ENCODE peak calls at places on chromosomes 12 and 14, in four cellular contexts. X, J, B and G are unnamed samples. For H3K4me1, the result is how much of the 10 kb centered on the place peaks cover.

GRCh38 chr14:89280612-89281011 is 136.4 kb downstream of the FOXN3 start:
- DNase-seq in X (no peak), J (no peak), B (no peak), G (no peak)

GRCh38 chr12:69161835-69162234 is 77.5 kb upstream of the CPSF6 start:
- DNase-seq in X (no peak), J (no peak), B (peak), G (no peak)

GRCh38 chr12:59084758-59085383 is 164.6 kb upstream of the LRIG3 start:
- DNase-seq in X (no peak), J (no peak), B (peak), G (no peak)

GRCh38 chr14:54591461-54592245 is 24.7 kb downstream of the SAMD4A start:
- DNase-seq in X (no peak), J (no peak), B (no peak), G (no peak)

GRCh38 chr12:80979821-80980220 is 42.1 kb upstream of the LIN7A start:
- DNase-seq in X (no peak), J (no peak), B (no peak), G (no peak)

GRCh38 chr12:76551482-76551888 is 8.1 kb downstream of the OSBPL8 start:
- DNase-seq in X (no peak), J (no peak), B (no peak), G (no peak)

GRCh38 chr14:54791001-54791400 is 111.6 kb downstream of the GCH1 start:
- DNase-seq in X (no peak), J (no peak), B (no peak), G (no peak)

GRCh38 chr12:25875661-25876060 is 82.8 kb upstream of the RASSF8 start:
- DNase-seq in X (no peak), J (no peak), B (peak), G (peak)

GRCh38 chr12:76782440-76782996 is 18.6 kb downstream of the ZDHHC17 start:
- DNase-seq in X (no peak), J (no peak), B (no peak), G (no peak)

GRCh38 chr14:69896972-69897371 is 17.8 kb downstream of the SMOC1 start:
- DNase-seq in X (no peak), J (no peak), B (no peak), G (no peak)

GRCh38 chr14:21099596-21099985 is 1.1 kb upstream of the ZNF219 start:
- DNase-seq in X (no peak), J (no peak), B (no peak), G (no peak)

GRCh38 chr12:64627781-64628180 is 17.5 kb downstream of the RASSF3 start:
- DNase-seq in X (no peak), J (no peak), B (peak), G (no peak)

GRCh38 chr12:64634508-64635092 is 24.3 kb downstream of the RASSF3 start:
- DNase-seq in X (no peak), J (no peak), B (no peak), G (no peak)

GRCh38 chr12:64633186-64633939 is 23.1 kb downstream of the RASSF3 start:
- DNase-seq in X (no peak), J (no peak), B (no peak), G (no peak)

GRCh38 chr12:64633940-64634337 is 23.6 kb downstream of the RASSF3 start:
- DNase-seq in X (no peak), J (no peak), B (peak), G (peak)

GRCh38 chr12:64631197-64631596 is 20.9 kb downstream of the RASSF3 start:
- DNase-seq in X (no peak), J (no peak), B (no peak), G (no peak)
- H3K4me1 ChIP-seq in X (under half), J (under half), B (under half), G (under half)

DNA sequence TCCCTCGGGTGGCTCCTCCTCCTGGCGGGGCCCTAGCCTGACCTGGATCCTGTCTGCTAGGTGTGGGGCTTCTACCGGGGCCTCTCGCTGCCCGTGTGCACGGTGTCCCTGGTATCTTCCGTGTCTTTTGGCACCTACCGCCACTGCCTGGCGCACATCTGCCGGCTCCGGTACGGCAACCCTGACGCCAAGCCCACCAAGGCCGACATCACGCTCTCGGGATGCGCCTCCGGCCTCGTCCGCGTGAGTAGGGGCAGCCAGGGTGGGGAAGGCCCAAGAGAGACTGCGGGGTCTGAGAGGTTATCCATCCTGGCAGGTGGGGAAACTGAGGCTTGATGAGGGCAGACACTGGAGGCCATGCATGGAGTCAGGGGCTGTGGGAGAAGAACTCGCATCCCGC is 4.0 kb downstream of the SLC25A47 start:
- DNase-seq in X (no peak), J (no peak), B (no peak), G (no peak)
- H3K4me3 ChIP-seq in X (no peak), J (no peak), B (no peak), G (no peak)

GRCh38 chr12:110007874-110008273 is 8.6 kb downstream of the ANKRD13A start:
- DNase-seq in X (no peak), J (no peak), B (no peak), G (no peak)
- H3K4me1 ChIP-seq in X (under half), J (under half), B (under half), G (under half)

GRCh38 chr12:92132282-92132681 is 13.4 kb downstream of the BTG1 start:
- DNase-seq in X (no peak), J (no peak), B (no peak), G (no peak)
- H3K4me3 ChIP-seq in X (no peak), J (no peak), B (peak), G (no peak)

GRCh38 chr12:6867407-6868210 is at the start of gene TPI1:
- DNase-seq in X (peak), J (peak), B (peak), G (peak)
- H3K4me1 ChIP-seq in X (under half), J (under half), B (under half), G (under half)

GRCh38 chr14:103871596-103872480 is 24.5 kb upstream of the PPP1R13B start:
- DNase-seq in X (peak), J (no peak), B (peak), G (no peak)
- H3K4me3 ChIP-seq in X (peak), J (peak), B (no peak), G (no peak)